ENCODE peak calls at places on chromosome 2, in six cellular contexts. M is AG10803; K is CD8-positive, alpha-beta T cell; H is left ventricle myocardium inferior; N is PC-3; L is activated CD8-positive, alpha-beta memory T cell treated with anti-CD3 and anti-CD28 coated beads for 48 hours. P is an unnamed sample.

GRCh38 chr2:73985318-73986084 is 791 bp downstream of the TET3 start:
- DNase-seq in M (no peak), K (peak), H (peak), N (peak), L (no peak), P (no peak)

GRCh38 chr2:131521961-131522781 is 5.5 kb upstream of the CCDC74A start:
- DNase-seq in M (peak), K (no peak), H (peak), N (no peak), L (no peak), P (no peak)

GRCh38 chr2:2189112-2189398 is 142.0 kb downstream of the MYT1L start:
- DNase-seq in M (no peak), K (no peak), H (no peak), N (no peak), L (no peak), P (no peak)

GRCh38 chr2:174392706-174393105 is 2.8 kb upstream of the SCRN3 start:
- DNase-seq in M (no peak), K (no peak), H (no peak), N (no peak), L (no peak), P (no peak)

GRCh38 chr2:130808482-130809268 is 28.0 kb upstream of the ARHGEF4 start:
- DNase-seq in M (no peak), K (no peak), H (no peak), N (peak), L (no peak), P (peak)

GRCh38 chr2:102149644-102150455 is 7.3 kb downstream of the IL1R1 start:
- DNase-seq in M (peak), K (no peak), H (no peak), N (no peak), L (no peak), P (no peak)

GRCh38 chr2:177939211-177939610 is 133.4 kb downstream of the PDE11A start:
- DNase-seq in M (no peak), K (no peak), H (no peak), N (no peak), L (no peak), P (no peak)

GRCh38 chr2:96763511-96764252 is 3.0 kb downstream of the CNNM4 start:
- DNase-seq in M (no peak), K (peak), H (no peak), N (peak), L (no peak), P (no peak)

GRCh38 chr2:222709191-222709891 is 37.9 kb downstream of the MOGAT1 start:
- DNase-seq in M (peak), K (no peak), H (peak), N (peak), L (no peak), P (peak)

P was measured in H4.